ENCODE peak calls at places on chromosomes 1 and 21, in five cellular contexts. Q, I, J, K and V are unnamed samples. For H3K4me1, the result is how much of the 10 kb centered on the place peaks cover.

GRCh38 chr1:23718482-23718881 is 24.8 kb upstream of the ELOA start:
- DNase-seq in Q (no peak), J (no peak), I (no peak), K (no peak), V (no peak)

GRCh38 chr1:152520561-152521090 is 6.3 kb downstream of the CRCT1 start:
- DNase-seq in J (no peak), I (no peak), Q (no peak), K (no peak), V (peak)

GRCh38 chr1:49052102-49052501 is 275.4 kb upstream of the BEND5 start:
- DNase-seq in K (no peak), Q (no peak), I (no peak), J (no peak), V (no peak)

GRCh38 chr1:203858055-203858454 is 3.3 kb upstream of the SNRPE start:
- DNase-seq in K (no peak), Q (no peak), J (no peak), I (no peak), V (no peak)

GRCh38 chr1:25784575-25785051 is 15.4 kb upstream of the SELENON start:
- DNase-seq in Q (no peak), K (no peak), J (no peak), I (no peak), V (no peak)

GRCh38 chr1:51758310-51758709 is 120.2 kb downstream of the NRDC start:
- DNase-seq in K (no peak), J (no peak), Q (no peak), I (no peak), V (no peak)

GRCh38 chr1:8863712-8864324 is 14.7 kb downstream of the ENO1 start:
- DNase-seq in Q (no peak), J (no peak), I (no peak), K (no peak), V (no peak)

GRCh38 chr1:45622267-45622890 is 1.5 kb downstream of the CCDC17 start:
- DNase-seq in J (no peak), K (no peak), Q (no peak), I (peak), V (no peak)

GRCh38 chr1:201800246-201800645 is 28.7 kb upstream of the IPO9 start:
- DNase-seq in I (no peak), K (no peak), Q (no peak), J (no peak), V (no peak)

GRCh38 chr21:38910390-38911008 is 104.8 kb downstream of the ETS2 start:
- DNase-seq in J (no peak), I (peak), K (no peak), Q (no peak), V (no peak)

GRCh38 chr1:1614204-1614953 is 921 bp upstream of the MIB2 start:
- DNase-seq in Q (no peak), K (no peak), I (no peak), J (peak), V (no peak)

GRCh38 chr1:9384751-9385245 is 92.1 kb downstream of the SPSB1 start:
- DNase-seq in Q (no peak), J (no peak), I (no peak), K (peak), V (no peak)

GRCh38 chr21:38807481-38807880 is 1.8 kb downstream of the ETS2 start:
- DNase-seq in I (no peak), Q (no peak), K (no peak), J (no peak), V (no peak)

GRCh38 chr1:119332626-119333025 is 36.0 kb upstream of the HAO2 start:
- DNase-seq in I (no peak), K (no peak), Q (no peak), J (no peak), V (peak)

GRCh38 chr1:186540521-186540920 is 79.6 kb upstream of the PDC start:
- DNase-seq in I (no peak), J (no peak), K (no peak), Q (no peak), V (no peak)

GRCh38 chr21:35925497-35925896 is 134.8 kb downstream of the SETD4 start:
- DNase-seq in I (no peak), Q (no peak), K (peak), J (peak), V (peak)

GRCh38 chr1:97824644-97825043 is 96.2 kb downstream of the DPYD start:
- DNase-seq in J (no peak), Q (no peak), I (no peak), K (no peak), V (no peak)

GRCh38 chr1:157198619-157199420 is 60.6 kb upstream of the ETV3 start:
- DNase-seq in J (no peak), K (peak), Q (no peak), I (no peak), V (peak)

GRCh38 chr1:93180723-93181613 is at the start of gene CCDC18:
- DNase-seq in I (no peak), Q (no peak), J (no peak), K (no peak), V (no peak)

GRCh38 chr1:219587401-219587800 is 25.5 kb downstream of the ZC3H11B start:
- DNase-seq in Q (no peak), K (no peak), J (no peak), I (no peak), V (no peak)

GRCh38 chr1:19978143-19978542 is 1.3 kb downstream of the PLA2G2A start:
- DNase-seq in J (no peak), K (no peak), I (no peak), Q (no peak), V (no peak)

GRCh38 chr1:19975423-19976193 is 3.8 kb downstream of the PLA2G2A start:
- DNase-seq in Q (no peak), J (no peak), K (no peak), I (no peak), V (no peak)

GRCh38 chr1:19976317-19977003 is 3.0 kb downstream of the PLA2G2A start:
- DNase-seq in K (no peak), Q (no peak), I (no peak), J (no peak), V (no peak)

GRCh38 chr1:19971657-19972056 is 7.8 kb downstream of the PLA2G2A start:
- DNase-seq in K (no peak), J (no peak), I (no peak), Q (no peak), V (no peak)

DNA sequence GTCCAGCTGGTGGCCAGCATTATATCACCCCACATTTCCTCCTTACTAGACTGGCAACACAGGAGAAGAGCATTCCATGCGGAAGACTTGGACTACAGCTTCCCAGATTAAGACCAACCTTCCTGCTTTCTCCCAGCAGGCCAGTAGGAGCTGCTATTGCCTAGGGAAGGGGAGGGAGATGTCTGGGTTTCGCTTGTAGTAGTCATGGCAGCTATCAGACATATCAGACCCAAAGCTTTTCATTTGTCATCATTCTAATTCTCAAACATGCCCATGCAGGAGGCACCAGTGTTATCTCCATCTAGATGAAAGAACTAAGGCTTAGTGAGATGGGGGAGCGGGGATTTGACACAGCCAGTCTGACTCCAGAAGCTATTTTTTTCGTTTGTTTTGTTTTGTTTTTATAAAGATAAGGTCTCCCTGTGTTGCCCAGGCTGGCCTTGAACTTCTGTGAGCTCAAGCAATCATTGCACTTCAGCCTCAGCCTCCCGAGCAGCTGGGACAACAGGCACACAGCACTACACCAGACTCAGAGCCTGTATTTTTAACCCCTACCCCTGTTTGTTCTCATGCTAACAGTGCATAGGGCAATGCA is 4.5 kb downstream of the PLA2G2A start:
- DNase-seq in K (no peak), Q (no peak), J (peak), I (peak), V (no peak)
- TF ChIP-seq CTCF in K (peak), Q (no peak), J (peak), I (peak), V (peak)

GRCh38 chr1:41241748-41242644 is at the start of gene SCMH1:
- DNase-seq in Q (no peak), K (peak), I (peak), J (peak), V (no peak)
- TF ChIP-seq POLR2A in Q (peak), K (no peak), I (no peak), J (no peak), V (no peak)

GRCh38 chr1:172351761-172352161 is 68.7 kb upstream of the C1orf105 start:
- DNase-seq in K (no peak), J (no peak), I (no peak), Q (no peak), V (no peak)
- H3K4me1 ChIP-seq in K (under half), J (under half), I (under half), Q (under half), V (under half)

GRCh38 chr1:22231995-22232690 is 89.2 kb upstream of the WNT4 start:
- DNase-seq in Q (no peak), J (no peak), K (no peak), I (no peak), V (no peak)
- TF ChIP-seq CTCF in Q (no peak), J (no peak), K (no peak), I (no peak), V (no peak)

GRCh38 chr1:42935313-42935624 is 23.4 kb downstream of the SLC2A1 start:
- DNase-seq in J (peak), I (peak), Q (no peak), K (peak), V (no peak)

GRCh38 chr1:42935971-42936308 is 22.7 kb downstream of the SLC2A1 start:
- DNase-seq in K (no peak), Q (no peak), J (no peak), I (no peak), V (no peak)

GRCh38 chr1:42937836-42938595 is 20.7 kb downstream of the SLC2A1 start:
- DNase-seq in Q (no peak), K (peak), J (no peak), I (no peak), V (no peak)

GRCh38 chr1:42937141-42937696 is 21.4 kb downstream of the SLC2A1 start:
- DNase-seq in K (peak), I (no peak), J (no peak), Q (no peak), V (no peak)

GRCh38 chr1:42936309-42937078 is 22.2 kb downstream of the SLC2A1 start:
- DNase-seq in J (peak), Q (no peak), K (peak), I (peak), V (no peak)
- TF ChIP-seq POLR2A in J (no peak), Q (no peak), K (no peak), I (no peak), V (no peak)

GRCh38 chr1:14941865-14942264 is 211.7 kb upstream of the TMEM51 start:
- DNase-seq in Q (no peak), K (no peak), J (no peak), I (no peak), V (no peak)
- H3K4me1 ChIP-seq in Q (under half), K (half or more), J (under half), I (under half), V (half or more)

DNA sequence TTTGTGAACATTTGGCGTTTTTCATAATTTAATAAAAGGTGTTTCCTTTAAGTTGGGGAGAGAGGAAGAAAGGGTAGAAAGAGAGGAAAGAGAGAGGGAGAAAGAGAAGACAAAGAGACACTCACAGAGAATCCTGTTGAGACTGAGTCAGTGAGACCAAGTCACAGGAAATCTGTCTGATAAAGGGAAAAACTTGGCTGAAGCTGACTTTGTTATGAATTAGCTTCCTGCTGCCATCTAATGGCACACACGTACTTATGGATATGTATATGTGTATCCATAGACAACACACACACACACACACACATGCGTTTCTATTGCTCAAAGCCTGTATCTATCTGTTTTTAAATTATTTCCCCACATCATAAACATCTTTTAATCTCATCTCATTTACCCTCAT is 42.5 kb upstream of the DISC1 start:
- DNase-seq in J (no peak), K (no peak), Q (no peak), I (no peak), V (no peak)
- TF ChIP-seq CTCF in J (no peak), K (no peak), Q (no peak), I (no peak), V (no peak)

DNA sequence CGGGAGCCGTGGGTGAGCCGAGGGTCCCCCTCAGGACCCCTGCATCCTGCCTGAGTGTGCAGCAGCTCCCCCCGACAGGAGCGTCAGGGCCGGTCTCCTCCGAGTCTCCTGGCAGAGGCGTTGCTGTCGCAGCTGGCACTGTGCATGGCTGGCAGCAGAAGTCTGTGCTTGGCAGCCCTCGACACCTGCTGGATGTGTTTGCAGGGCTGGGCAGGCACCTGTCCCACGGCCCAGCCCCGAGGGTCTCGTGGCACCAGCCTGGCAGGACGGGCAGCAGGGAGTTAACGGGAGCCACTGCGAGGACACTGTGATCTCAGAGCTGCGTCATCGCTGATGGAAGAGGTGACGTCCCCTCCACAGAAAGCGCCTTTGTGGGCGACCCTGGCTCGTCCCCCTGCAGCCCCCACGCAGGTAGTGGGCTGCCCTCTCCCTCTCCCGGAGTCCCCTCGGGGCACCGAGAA is 15.1 kb downstream of the COL18A1 start:
- DNase-seq in I (no peak), Q (no peak), J (peak), K (peak), V (no peak)
- TF ChIP-seq POLR2A in I (no peak), Q (no peak), J (no peak), K (no peak), V (no peak)

GRCh38 chr1:55445416-55445815 is 230.3 kb upstream of the USP24 start:
- DNase-seq in K (no peak), J (no peak), Q (no peak), I (no peak), V (no peak)
- H3K4me1 ChIP-seq in K (under half), J (under half), Q (under half), I (under half), V (under half)

GRCh38 chr1:232170909-232171308 is 459.0 kb downstream of the SIPA1L2 start:
- DNase-seq in K (no peak), I (no peak), J (no peak), Q (no peak), V (no peak)
- TF ChIP-seq CTCF in K (no peak), I (no peak), J (no peak), Q (no peak), V (no peak)